ENCODE peak calls at places on chromosome 16, in five cellular contexts. B, S, Y, P and E are unnamed samples.

GRCh38 chr16:30983289-30983889 is 1.6 kb upstream of the HSD3B7 start:
- DNase-seq in B (no peak), S (no peak), Y (no peak), P (no peak), E (no peak)

GRCh38 chr16:58025351-58026138 is at the start of gene MMP15:
- DNase-seq in B (peak; percentile 47), S (no peak), Y (peak; percentile 94), P (peak; percentile 48), E (peak; percentile 80)

GRCh38 chr16:2614761-2615191 is 67.5 kb upstream of the KCTD5 start:
- DNase-seq in B (no peak), S (no peak), Y (no peak), P (no peak), E (no peak)

GRCh38 chr16:14309906-14310305 is 238.8 kb downstream of the MRTFB start:
- DNase-seq in B (no peak), S (no peak), Y (no peak), P (peak; percentile 46), E (no peak)

GRCh38 chr16:2429771-2430663 is 770 bp downstream of the CCNF start:
- DNase-seq in B (no peak), S (no peak), Y (no peak), P (peak; percentile 16), E (peak; percentile 54)

GRCh38 chr16:51919736-51920135 is 627.2 kb downstream of the TOX3 start:
- DNase-seq in B (no peak), S (no peak), Y (no peak), P (peak; percentile 31), E (no peak)

GRCh38 chr16:68079616-68080344 is 5.4 kb upstream of the NFATC3 start:
- DNase-seq in B (peak; percentile 44), S (no peak), Y (peak; percentile 74), P (no peak), E (no peak)

GRCh38 chr16:23060458-23061320 is 88.6 kb downstream of the USP31 start:
- DNase-seq in B (peak; percentile 31), S (no peak), Y (peak; percentile 80), P (peak; percentile 78), E (peak; percentile 27)

GRCh38 chr16:67162439-67163163 is 1.9 kb upstream of the HSF4 start:
- DNase-seq in B (no peak), S (no peak), Y (no peak), P (no peak), E (no peak)

GRCh38 chr16:15032547-15033308 is 23.1 kb downstream of the NTAN1 start:
- DNase-seq in B (no peak), S (no peak), Y (no peak), P (no peak), E (no peak)

GRCh38 chr16:68235882-68236803 is at the start of gene ESRP2:
- DNase-seq in B (peak; percentile 49), S (no peak), Y (peak; percentile 95), P (no peak), E (peak; percentile 81)

GRCh38 chr16:25217921-25218320 is 1.2 kb downstream of the AQP8 start:
- DNase-seq in B (no peak), S (no peak), Y (peak; percentile 84), P (no peak), E (no peak)

GRCh38 chr16:4660454-4661007 is 32.8 kb upstream of the NUDT16L1 start:
- DNase-seq in B (no peak), S (no peak), Y (peak; percentile 64), P (peak; percentile 25), E (no peak)

GRCh38 chr16:67100569-67101300 is 9.0 kb upstream of the PHAF1 start:
- DNase-seq in B (no peak), S (no peak), Y (no peak), P (peak; percentile 63), E (no peak)

GRCh38 chr16:19088341-19088916 is 21.0 kb downstream of the COQ7 start:
- DNase-seq in B (no peak), S (no peak), Y (no peak), P (no peak), E (no peak)

GRCh38 chr16:72203401-72203800 is 31.4 kb upstream of the PMFBP1 start:
- DNase-seq in B (no peak), S (peak; percentile 91), Y (peak; percentile 62), P (peak; percentile 18), E (no peak)

GRCh38 chr16:84091460-84091859 is 25.3 kb downstream of the MBTPS1 start:
- DNase-seq in B (no peak), S (no peak), Y (no peak), P (no peak), E (no peak)

GRCh38 chr16:57152096-57153093 is 33.4 kb downstream of the PSME3IP1 start:
- DNase-seq in B (no peak), S (no peak), Y (no peak), P (no peak), E (no peak)

GRCh38 chr16:75074415-75074793 is 42.2 kb downstream of the LDHD start:
- DNase-seq in B (no peak), S (no peak), Y (no peak), P (no peak), E (no peak)

GRCh38 chr16:87176735-87177134 is 140.5 kb downstream of the C16orf95 start:
- DNase-seq in B (no peak), S (no peak), Y (no peak), P (no peak), E (no peak)

GRCh38 chr16:49343291-49343690 is 30.3 kb upstream of the C16orf78 start:
- DNase-seq in B (no peak), S (no peak), Y (no peak), P (no peak), E (no peak)

GRCh38 chr16:275041-275621 is 613 bp downstream of the RGS11 start:
- DNase-seq in B (no peak), S (no peak), Y (no peak), P (no peak), E (no peak)

GRCh38 chr16:22670044-22670536 is 143.9 kb upstream of the HS3ST2 start:
- DNase-seq in B (no peak), S (no peak), Y (no peak), P (peak; percentile 17), E (no peak)

DNA sequence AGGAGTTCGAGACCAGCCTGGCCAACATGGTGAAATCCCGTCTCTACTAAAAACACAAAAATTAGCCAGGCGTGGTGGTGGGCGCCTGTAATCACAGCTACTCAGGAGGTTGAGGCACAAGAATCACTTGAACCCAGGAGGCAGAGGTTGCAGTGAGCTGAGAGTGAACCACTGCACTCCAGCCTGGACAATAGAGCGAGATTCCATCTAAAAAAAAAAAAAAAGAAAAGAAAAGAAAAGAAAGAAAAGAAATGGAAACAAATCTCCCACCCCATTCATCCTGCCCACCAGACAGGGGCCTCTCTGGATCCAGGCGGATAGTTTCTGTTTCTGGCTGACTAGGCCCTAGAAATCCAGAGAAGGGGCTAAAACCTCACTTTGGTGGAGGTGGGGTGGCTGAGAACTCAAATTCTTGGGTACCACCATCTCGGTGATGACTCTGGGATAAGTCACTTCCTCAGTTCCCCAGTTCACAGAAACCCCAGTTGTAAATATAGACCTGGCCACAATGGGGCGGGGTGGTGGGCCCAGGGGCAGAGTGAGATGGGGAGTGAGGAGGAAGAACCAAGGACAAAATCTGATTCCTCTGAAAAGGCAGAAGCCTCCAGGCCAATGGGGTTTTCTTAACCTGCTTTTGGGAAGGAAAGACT is 22.2 kb downstream of the SOCS1 start:
- DNase-seq in B (no peak), S (no peak), Y (no peak), P (no peak), E (no peak)
- TF ChIP-seq CTCF in B (no peak), S (no peak), Y (no peak), P (no peak), E (no peak)

DNA sequence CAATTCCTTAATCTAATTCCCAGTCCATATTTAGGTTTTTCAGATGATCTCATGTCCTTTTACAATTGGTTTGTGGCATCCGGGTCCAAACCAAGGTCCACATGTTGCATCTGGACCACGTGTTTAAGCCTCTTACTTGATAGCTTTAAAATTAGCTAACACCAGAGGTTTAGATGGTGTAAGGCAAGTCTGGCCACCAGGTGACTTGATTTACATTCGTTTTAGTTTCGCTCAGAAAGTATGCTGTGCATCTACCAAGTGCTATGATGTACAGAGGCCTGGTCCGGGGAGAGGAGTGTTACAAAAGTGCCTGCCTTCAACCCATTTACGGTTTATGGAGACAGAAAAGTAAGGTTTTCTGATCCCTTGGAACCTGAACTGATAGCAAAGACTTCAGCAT is 878 bp upstream of the DNAJA2 start:
- DNase-seq in B (no peak), S (no peak), Y (no peak), P (peak; percentile 9), E (no peak)
- TF ChIP-seq CTCF in B (no peak), S (no peak), Y (no peak), P (peak; percentile 9), E (no peak)

GRCh38 chr16:11914759-11915643 is 755 bp downstream of the GSPT1 start:
- DNase-seq in B (no peak), S (peak; percentile 51), Y (peak; percentile 36), P (peak; percentile 46), E (no peak)

GRCh38 chr16:11913425-11914079 is 2.2 kb downstream of the GSPT1 start:
- DNase-seq in B (no peak), S (no peak), Y (peak; percentile 10), P (peak; percentile 15), E (no peak)

GRCh38 chr16:11914210-11914758 is 1.5 kb downstream of the GSPT1 start:
- DNase-seq in B (no peak), S (no peak), Y (no peak), P (no peak), E (no peak)

GRCh38 chr16:11916524-11917285 is 949 bp upstream of the GSPT1 start:
- DNase-seq in B (no peak), S (no peak), Y (peak; percentile 64), P (peak; percentile 62), E (peak; percentile 93)

DNA sequence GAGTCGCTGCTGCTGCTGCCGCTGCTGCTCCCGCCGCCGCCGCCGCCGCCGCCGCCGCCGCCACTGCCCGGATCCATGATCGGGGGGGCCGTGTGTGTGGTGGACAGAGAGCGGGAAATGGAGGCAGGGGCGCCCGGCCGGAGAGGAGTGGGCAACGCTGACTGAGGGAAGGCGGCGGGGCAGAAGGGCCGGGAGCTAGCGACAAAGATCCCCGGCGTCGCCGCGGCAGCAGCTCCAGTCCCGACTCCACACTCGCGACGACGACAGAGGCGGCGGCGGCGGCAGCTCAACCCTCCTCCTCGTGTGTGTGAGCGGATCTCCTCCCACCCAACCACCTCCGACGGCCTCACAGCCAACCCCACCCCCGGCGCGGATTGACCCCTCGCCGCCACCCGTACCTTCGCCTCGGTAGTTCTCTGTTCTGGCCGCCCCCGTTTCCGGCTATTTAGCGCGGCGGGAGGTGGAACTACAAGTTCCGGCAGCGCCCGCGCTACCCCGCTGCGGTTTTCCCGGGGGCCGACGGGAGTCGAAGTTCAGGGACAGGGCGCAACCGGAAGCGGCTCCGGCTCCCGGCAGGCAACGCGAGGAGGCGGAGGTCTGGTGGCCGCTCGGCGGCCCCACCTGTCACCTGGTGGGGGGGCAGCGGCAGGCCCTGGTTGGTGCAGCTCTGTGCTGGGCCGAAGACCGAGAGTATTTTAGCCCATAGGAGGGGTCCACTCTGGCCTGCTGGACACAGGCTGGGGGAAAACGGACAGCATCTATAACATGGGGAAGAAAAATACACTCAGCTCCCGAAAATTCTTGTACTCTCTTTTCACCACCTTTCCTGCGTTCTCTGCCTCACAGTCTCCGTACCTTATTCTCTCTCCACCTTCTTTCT is at the start of gene GSPT1:
- DNase-seq in B (peak; percentile 98), S (peak; percentile 98), Y (peak; percentile 99), P (peak; percentile 97), E (peak; percentile 96)
- TF ChIP-seq CTCF in B (no peak), S (no peak), Y (no peak), P (no peak), E (no peak)

DNA sequence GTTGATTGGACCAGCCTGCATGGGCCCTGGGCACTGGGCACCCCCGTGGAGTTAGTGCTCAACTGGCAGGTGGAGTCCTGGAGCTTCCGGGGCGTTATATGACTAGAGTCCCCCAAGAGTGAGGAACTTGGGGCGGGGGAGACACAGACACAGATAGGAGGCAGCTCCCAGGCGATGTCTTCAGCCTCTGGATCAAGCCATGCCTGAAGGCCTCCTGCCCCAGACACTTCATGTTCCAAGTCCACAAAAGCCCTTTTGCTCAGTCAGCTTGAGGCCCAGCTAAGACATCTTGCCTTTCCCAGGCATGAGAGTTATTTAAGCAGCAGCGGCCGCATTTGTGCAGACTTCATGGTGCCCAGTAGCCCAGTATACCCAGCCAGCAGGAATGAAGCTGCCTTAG is 136.6 kb upstream of the CIBAR2 start:
- DNase-seq in B (no peak), S (no peak), Y (no peak), P (no peak), E (no peak)
- TF ChIP-seq CTCF in B (no peak), S (no peak), Y (no peak), P (no peak), E (no peak)